ENCODE peak calls at places on chromosomes 6 and 20, in ten cellular contexts. V is effector memory CD8-positive, alpha-beta T cell; N is BJ; M is epithelial cell of esophagus; K is HCEC 1CT; Y is kidney epithelial cell; H is AG09319; A is NCI-H1092; R is activated CD8-positive, alpha-beta memory T cell treated with anti-CD3 and anti-CD28 coated beads, Interleukin-2, amount 10 ng/mL, durations not matched to agents 7 days and 5 days; P is kidney tubule cell. B is an unnamed sample.

GRCh38 chr20:58981564-58982364 is 708 bp downstream of the NELFCD start:
- DNase-seq in V (no peak), N (no peak), M (peak), K (peak), Y (no peak), H (no peak), A (no peak), R (peak), P (peak), B (peak)

GRCh38 chr6:153002613-153003293 is at the start of gene MTRF1L:
- DNase-seq in V (peak), N (peak), M (peak), K (peak), Y (peak), H (peak), A (peak), R (peak), P (peak), B (peak)

GRCh38 chr6:80126657-80127350 is 20.3 kb downstream of the BCKDHB start:
- DNase-seq in V (no peak), N (no peak), M (no peak), K (no peak), Y (peak), H (no peak), A (no peak), R (no peak), P (peak), B (no peak)

GRCh38 chr6:6820688-6821238 is 232.2 kb downstream of the LY86 start:
- DNase-seq in V (no peak), N (no peak), M (peak), K (no peak), Y (peak), H (no peak), A (peak), R (no peak), P (peak), B (no peak)

GRCh38 chr6:68724054-68724453 is 89.0 kb downstream of the ADGRB3 start:
- DNase-seq in V (no peak), N (no peak), M (no peak), K (no peak), Y (no peak), H (no peak), A (no peak), R (no peak), P (no peak), B (no peak)

GRCh38 chr20:17971571-17972013 is 2.8 kb downstream of the MGME1 start:
- DNase-seq in V (no peak), N (no peak), M (no peak), K (peak), Y (no peak), H (no peak), A (no peak), R (no peak), P (peak), B (no peak)

GRCh38 chr20:44167736-44168135 is 19.3 kb downstream of the JPH2 start:
- DNase-seq in V (no peak), N (no peak), M (no peak), K (no peak), Y (no peak), H (no peak), A (no peak), R (no peak), P (no peak), B (no peak)

GRCh38 chr20:25083773-25084615 is 2.1 kb upstream of the VSX1 start:
- DNase-seq in V (peak), N (no peak), M (no peak), K (no peak), Y (no peak), H (no peak), A (no peak), R (no peak), P (no peak), B (no peak)

GRCh38 chr6:108622601-108623335 is 62.1 kb downstream of the FOXO3 start:
- DNase-seq in V (no peak), N (peak), M (peak), K (peak), Y (peak), H (peak), A (no peak), R (no peak), P (peak), B (no peak)